ENCODE peak calls at places on chromosomes 6 and 20, in eight cellular contexts. U is AG09319, D is erythroblast, P is GM13977, E is adipocyte, K is B cell, T is OCI-M1, R is brain microvascular endothelial cell. Z is an unnamed sample.

GRCh38 chr6:159759645-159760044 is 2.2 kb upstream of the ACAT2 start:
- DNase-seq in U (no peak), D (no peak), P (no peak), E (no peak), K (no peak), T (peak), R (no peak), Z (no peak)

GRCh38 chr6:80143312-80143960 is 37.0 kb downstream of the BCKDHB start:
- DNase-seq in U (peak), D (peak), P (no peak), E (peak), K (no peak), T (peak), R (peak), Z (peak)

GRCh38 chr6:56023829-56024228 is 148.4 kb upstream of the BMP5 start:
- DNase-seq in U (no peak), D (no peak), P (no peak), E (no peak), K (no peak), T (no peak), R (no peak), Z (no peak)

GRCh38 chr6:127518710-127519468 is at the start of gene MTCL3:
- DNase-seq in U (no peak), D (no peak), P (no peak), E (peak), K (no peak), T (no peak), R (peak), Z (peak)

GRCh38 chr6:152117156-152118129 is 310.0 kb downstream of the ESR1 start:
- DNase-seq in U (no peak), D (no peak), P (peak), E (peak), K (no peak), T (no peak), R (no peak), Z (no peak)

GRCh38 chr6:53317861-53318260 is 30.9 kb downstream of the ELOVL5 start:
- DNase-seq in U (no peak), D (no peak), P (no peak), E (no peak), K (no peak), T (no peak), R (no peak), Z (no peak)

GRCh38 chr6:72953901-72954494 is 271.3 kb downstream of the KHDC1L start:
- DNase-seq in U (no peak), D (no peak), P (no peak), E (no peak), K (no peak), T (peak), R (peak), Z (no peak)

GRCh38 chr6:136317023-136317649 is 27.5 kb upstream of the BCLAF1 start:
- DNase-seq in U (peak), D (peak), P (peak), E (peak), K (peak), T (peak), R (peak), Z (peak)

GRCh38 chr6:73262701-73263569 is at the start of gene KHDC1:
- DNase-seq in U (no peak), D (peak), P (peak), E (peak), K (peak), T (peak), R (peak), Z (peak)

GRCh38 chr6:123715243-123715863 is 78.6 kb upstream of the TRDN start:
- DNase-seq in U (peak), D (peak), P (no peak), E (peak), K (no peak), T (peak), R (no peak), Z (no peak)

GRCh38 chr6:150537481-150537880 is 62.2 kb upstream of the PLEKHG1 start:
- DNase-seq in U (no peak), D (no peak), P (no peak), E (no peak), K (no peak), T (no peak), R (no peak), Z (no peak)

GRCh38 chr20:3812975-3813599 is 7.3 kb upstream of the AP5S1 start:
- DNase-seq in U (no peak), D (no peak), P (no peak), E (no peak), K (peak), T (no peak), R (no peak), Z (no peak)

GRCh38 chr6:2871922-2872321 is 30.3 kb upstream of the SERPINB1 start:
- DNase-seq in U (no peak), D (no peak), P (no peak), E (no peak), K (no peak), T (no peak), R (no peak), Z (no peak)

GRCh38 chr6:161162722-161163121 is 111.1 kb downstream of the AGPAT4 start:
- DNase-seq in U (no peak), D (no peak), P (no peak), E (no peak), K (no peak), T (no peak), R (no peak), Z (no peak)